ENCODE peak calls at places on chromosome 12, in ten cellular contexts. N is activated T-helper 1 cell treated with Interleukin-2 at 50 U/mL for 16 hours; Q is esophagus squamous epithelium; T is endothelial cell of umbilical vein; B is T-cell; O is central memory CD4-positive, alpha-beta T cell; F is A549; Y is left cardiac atrium; Z is NCI-H446 treated with DMSO at 0.1 percent for 48 hours; X is A172. K is an unnamed sample.

GRCh38 chr12:102631274-102631673 is 150.9 kb upstream of the IGF1 start:
- DNase-seq in N (no peak), Q (no peak), T (no peak), B (no peak), O (no peak), F (peak; percentile 15), Y (no peak), Z (no peak), X (peak; percentile 89), K (no peak)

GRCh38 chr12:91017511-91018263 is 12.9 kb upstream of the EPYC start:
- DNase-seq in N (no peak), Q (no peak), T (peak; percentile 32), B (no peak), O (no peak), F (no peak), Y (peak; percentile 32), Z (no peak), X (no peak), K (no peak)

GRCh38 chr12:920676-921075 is 28.8 kb downstream of the RAD52 start:
- DNase-seq in N (no peak), Q (no peak), T (no peak), B (no peak), O (no peak), F (no peak), Y (no peak), Z (no peak), X (no peak), K (no peak)

GRCh38 chr12:62537544-62537943 is 70.9 kb downstream of the MON2 start:
- DNase-seq in N (no peak), Q (no peak), T (peak; percentile 78), B (no peak), O (no peak), F (no peak), Y (peak; percentile 58), Z (peak; percentile 5), X (peak; percentile 38), K (no peak)

GRCh38 chr12:48441122-48441521 is 31.2 kb upstream of the ANP32D start:
- DNase-seq in N (no peak), Q (no peak), T (peak; percentile 15), B (no peak), O (no peak), F (no peak), Y (no peak), Z (no peak), X (no peak), K (no peak)

GRCh38 chr12:11702959-11703358 is 53.5 kb downstream of the ETV6 start:
- DNase-seq in N (no peak), Q (no peak), T (no peak), B (no peak), O (no peak), F (no peak), Y (no peak), Z (no peak), X (no peak), K (no peak)

GRCh38 chr12:131003036-131003435 is 49.3 kb downstream of the ADGRD1 start:
- DNase-seq in N (no peak), Q (no peak), T (no peak), B (no peak), O (no peak), F (no peak), Y (no peak), Z (no peak), X (no peak), K (no peak)

GRCh38 chr12:8951744-8952143 is 2.3 kb upstream of the M6PR start:
- DNase-seq in N (no peak), Q (no peak), T (no peak), B (peak; percentile 29), O (peak; percentile 26), F (no peak), Y (no peak), Z (no peak), X (no peak), K (no peak)

GRCh38 chr12:127149226-127149964 is 1117.6 kb upstream of the TMEM132C start:
- DNase-seq in N (no peak), Q (no peak), T (no peak), B (no peak), O (no peak), F (no peak), Y (no peak), Z (no peak), X (peak; percentile 32), K (no peak)

GRCh38 chr12:19744760-19745218 is 305.5 kb downstream of the AEBP2 start:
- DNase-seq in N (no peak), Q (no peak), T (peak; percentile 99), B (no peak), O (peak; percentile 27), F (no peak), Y (no peak), Z (no peak), X (peak; percentile 44), K (no peak)

GRCh38 chr12:69105101-69105613 is 134.2 kb upstream of the CPSF6 start:
- DNase-seq in N (no peak), Q (no peak), T (no peak), B (no peak), O (no peak), F (no peak), Y (no peak), Z (no peak), X (no peak), K (no peak)

GRCh38 chr12:93979189-93979588 is 169.2 kb upstream of the PLXNC1 start:
- DNase-seq in N (no peak), Q (no peak), T (peak; percentile 43), B (peak; percentile 3), O (peak; percentile 25), F (no peak), Y (no peak), Z (no peak), X (peak; percentile 32), K (peak; percentile 13)

GRCh38 chr12:71392521-71393145 is 47.0 kb upstream of the LGR5 start:
- DNase-seq in N (no peak), Q (no peak), T (peak; percentile 76), B (peak; percentile 1), O (no peak), F (peak; percentile 66), Y (no peak), Z (peak; percentile 70), X (peak; percentile 81), K (no peak)

GRCh38 chr12:109961612-109962011 is 34.6 kb downstream of the GIT2 start:
- DNase-seq in N (no peak), Q (no peak), T (no peak), B (no peak), O (no peak), F (no peak), Y (no peak), Z (no peak), X (peak; percentile 91), K (no peak)

GRCh38 chr12:59164991-59165718 is 244.9 kb upstream of the LRIG3 start:
- DNase-seq in N (no peak), Q (no peak), T (peak; percentile 41), B (no peak), O (no peak), F (peak; percentile 5), Y (no peak), Z (peak; percentile 34), X (peak; percentile 29), K (no peak)

GRCh38 chr12:63222582-63222981 is 71.6 kb upstream of the AVPR1A start:
- DNase-seq in N (no peak), Q (no peak), T (no peak), B (no peak), O (no peak), F (no peak), Y (no peak), Z (no peak), X (no peak), K (no peak)

GRCh38 chr12:80165741-80166140 is 66.4 kb downstream of the OTOGL start:
- DNase-seq in N (no peak), Q (no peak), T (no peak), B (no peak), O (no peak), F (no peak), Y (no peak), Z (no peak), X (no peak), K (no peak)

GRCh38 chr12:87280356-87280755 is 748.8 kb downstream of the C12orf50 start:
- DNase-seq in N (no peak), Q (no peak), T (no peak), B (no peak), O (no peak), F (no peak), Y (no peak), Z (no peak), X (no peak), K (no peak)

GRCh38 chr12:48221645-48222044 is 18.6 kb upstream of the OR10AD1 start:
- DNase-seq in N (no peak), Q (no peak), T (no peak), B (no peak), O (no peak), F (no peak), Y (no peak), Z (no peak), X (no peak), K (no peak)

GRCh38 chr12:89707623-89707991 is 1.0 kb downstream of the ATP2B1 start:
- DNase-seq in N (no peak), Q (no peak), T (peak; percentile 28), B (no peak), O (peak; percentile 5), F (no peak), Y (no peak), Z (no peak), X (no peak), K (no peak)

GRCh38 chr12:22447223-22447622 is 97.1 kb downstream of the C2CD5 start:
- DNase-seq in N (no peak), Q (no peak), T (no peak), B (no peak), O (no peak), F (no peak), Y (no peak), Z (no peak), X (no peak), K (no peak)

GRCh38 chr12:119695034-119695433 is 27.1 kb downstream of the PRKAB1 start:
- DNase-seq in N (no peak), Q (no peak), T (no peak), B (no peak), O (no peak), F (peak; percentile 21), Y (no peak), Z (no peak), X (no peak), K (no peak)

GRCh38 chr12:75528692-75529091 is 17.3 kb upstream of the KRR1 start:
- DNase-seq in N (no peak), Q (no peak), T (no peak), B (no peak), O (no peak), F (no peak), Y (no peak), Z (no peak), X (no peak), K (no peak)

GRCh38 chr12:44015333-44015941 is 179.6 kb downstream of the TMEM117 start:
- DNase-seq in N (no peak), Q (no peak), T (peak; percentile 56), B (no peak), O (peak; percentile 33), F (peak; percentile 11), Y (no peak), Z (peak; percentile 75), X (peak; percentile 37), K (no peak)

GRCh38 chr12:3928538-3929220 is 55.5 kb upstream of the PARP11 start:
- DNase-seq in N (no peak), Q (no peak), T (no peak), B (no peak), O (no peak), F (no peak), Y (no peak), Z (no peak), X (no peak), K (no peak)

GRCh38 chr12:38102197-38102596 is 214.4 kb upstream of the ALG10B start:
- DNase-seq in N (no peak), Q (no peak), T (no peak), B (no peak), O (no peak), F (no peak), Y (no peak), Z (no peak), X (peak; percentile 2), K (no peak)

GRCh38 chr12:132734206-132734605 is 23.6 kb downstream of the PGAM5 start:
- DNase-seq in N (no peak), Q (no peak), T (no peak), B (no peak), O (no peak), F (no peak), Y (no peak), Z (no peak), X (no peak), K (no peak)

K was measured in activated T-helper 2 cell treated with anti-CD3 and anti-CD28 coated beads, Interferon-gamma antibody, Interleukin-2, Interleukin-4, amounts not matched to agents 10 μg/mL and 5 μg/mL and 100 μg/mL, durations not matched to agents 14 hours and 24 hours and 36 hours.